ENCODE peak calls at places on chromosomes 7 and 10, in eight cellular contexts. I is mesothelial cell of epicardium; C is activated CD4-positive, alpha-beta T cell treated with anti-CD3 and anti-CD28 coated beads, Interleukin-2, amount 50 U/mL, for 1 hour; A is WTC11; W is NCI-H146; U is NCI-H510A treated with DMSO at 0.1 percent for 48 hours; X is GM04503; H is epithelial cell of esophagus. V is an unnamed sample.

GRCh38 chr7:135859548-135859947 is 110.9 kb upstream of the FAM180A start:
- DNase-seq in U (no peak), A (no peak), W (no peak), H (peak), I (no peak), C (no peak), X (no peak), V (no peak)

GRCh38 chr7:16528520-16528919 is 1.9 kb downstream of the LRRC72 start:
- DNase-seq in A (no peak), U (no peak), X (no peak), I (no peak), W (peak), H (peak), C (no peak), V (no peak)

GRCh38 chr10:131933016-131933694 is 32.3 kb downstream of the PPP2R2D start:
- DNase-seq in H (no peak), U (no peak), C (no peak), W (no peak), I (no peak), A (no peak), X (no peak), V (no peak)

GRCh38 chr10:30587522-30588031 is 42.0 kb downstream of the LYZL2 start:
- DNase-seq in X (no peak), H (peak), C (no peak), I (no peak), A (peak), W (no peak), U (no peak), V (no peak)

GRCh38 chr7:112420236-112420945 is 29.9 kb upstream of the IFRD1 start:
- DNase-seq in C (no peak), A (no peak), I (no peak), H (peak), U (no peak), X (no peak), W (peak), V (no peak)

GRCh38 chr7:133511708-133512107 is 258.8 kb downstream of the EXOC4 start:
- DNase-seq in H (no peak), I (no peak), C (no peak), U (no peak), W (no peak), A (no peak), X (no peak), V (no peak)

GRCh38 chr10:78448994-78449418 is 415.3 kb downstream of the RPS24 start:
- DNase-seq in W (no peak), I (no peak), C (no peak), A (no peak), U (no peak), X (no peak), H (no peak), V (no peak)

GRCh38 chr10:29039659-29040309 is 249.1 kb upstream of the LYZL1 start:
- DNase-seq in C (no peak), I (no peak), H (no peak), X (peak), A (no peak), W (no peak), U (no peak), V (no peak)

GRCh38 chr7:80589561-80590083 is 48.8 kb upstream of the CD36 start:
- DNase-seq in A (no peak), H (no peak), I (no peak), X (no peak), U (no peak), C (no peak), W (no peak), V (no peak)

GRCh38 chr7:13327669-13328068 is 640.2 kb downstream of the ARL4A start:
- DNase-seq in C (no peak), W (no peak), I (no peak), X (no peak), A (no peak), U (no peak), H (no peak), V (no peak)

GRCh38 chr10:5442056-5442989 is 30.0 kb downstream of the NET1 start:
- DNase-seq in W (peak), X (no peak), C (peak), I (no peak), A (no peak), U (peak), H (peak), V (no peak)

GRCh38 chr10:72784551-72785421 is 92.8 kb downstream of the MCU start:
- DNase-seq in X (peak), W (no peak), U (no peak), H (peak), I (peak), C (no peak), A (peak), V (no peak)

GRCh38 chr7:50735327-50735726 is 47.4 kb downstream of the GRB10 start:
- DNase-seq in X (no peak), C (no peak), U (no peak), W (no peak), H (no peak), I (no peak), A (no peak), V (no peak)

GRCh38 chr7:73613954-73614735 is 10.2 kb downstream of the MLXIPL start:
- DNase-seq in I (no peak), X (no peak), H (peak), W (no peak), A (no peak), U (no peak), C (no peak), V (no peak)

GRCh38 chr7:48052748-48053147 is 17.4 kb downstream of the C7orf57 start:
- DNase-seq in A (no peak), W (no peak), I (no peak), H (peak), C (no peak), X (no peak), U (no peak), V (no peak)

GRCh38 chr10:24824124-24824523 is 100.4 kb upstream of the ARHGAP21 start:
- DNase-seq in X (no peak), H (peak), A (no peak), W (no peak), I (no peak), U (no peak), C (no peak), V (no peak)

GRCh38 chr7:114765331-114766125 is 156.4 kb upstream of the MDFIC start:
- DNase-seq in X (no peak), U (no peak), W (no peak), H (peak), C (no peak), A (no peak), I (no peak), V (no peak)

GRCh38 chr7:120740348-120740747 is 117.6 kb downstream of the TSPAN12 start:
- DNase-seq in W (peak), I (no peak), H (no peak), A (no peak), C (no peak), X (no peak), U (peak), V (no peak)

GRCh38 chr7:4246536-4246935 is 435.6 kb upstream of the FOXK1 start:
- DNase-seq in A (no peak), X (no peak), I (no peak), C (no peak), U (no peak), W (no peak), H (no peak), V (no peak)

GRCh38 chr7:43562383-43562782 is 20.5 kb upstream of the STK17A start:
- DNase-seq in W (no peak), I (no peak), H (no peak), X (no peak), A (no peak), C (no peak), U (no peak), V (no peak)

GRCh38 chr7:127365164-127365956 is 27.1 kb downstream of the ZNF800 start:
- DNase-seq in X (no peak), A (no peak), H (no peak), C (no peak), I (no peak), W (no peak), U (no peak), V (no peak)

GRCh38 chr10:61284222-61284890 is 168.8 kb downstream of the TMEM26 start:
- DNase-seq in I (no peak), H (peak), X (no peak), C (no peak), W (peak), A (no peak), U (peak), V (no peak)

GRCh38 chr7:155293721-155294642 is 3.7 kb upstream of the INSIG1 start:
- DNase-seq in H (no peak), C (no peak), X (no peak), I (no peak), U (no peak), A (no peak), W (no peak), V (no peak)

GRCh38 chr7:6579446-6579845 is 2.2 kb downstream of the ZDHHC4 start:
- DNase-seq in U (no peak), C (no peak), I (no peak), H (no peak), W (no peak), X (no peak), A (no peak), V (no peak)

GRCh38 chr10:114470956-114471905 is 66.9 kb upstream of the AFAP1L2 start:
- DNase-seq in C (peak), I (peak), X (no peak), W (peak), A (peak), H (peak), U (peak), V (peak)

GRCh38 chr7:113796557-113796956 is 122.3 kb downstream of the PPP1R3A start:
- DNase-seq in U (peak), H (peak), W (no peak), X (peak), I (no peak), C (no peak), A (no peak), V (no peak)

GRCh38 chr7:36198854-36199266 is 45.8 kb downstream of the EEPD1 start:
- DNase-seq in I (no peak), C (no peak), W (no peak), X (no peak), A (no peak), U (no peak), H (no peak), V (no peak)

GRCh38 chr7:34165927-34166550 is 260.7 kb downstream of the BMPER start:
- DNase-seq in C (no peak), A (no peak), W (peak), X (no peak), I (no peak), H (peak), U (peak), V (no peak)

GRCh38 chr7:136993377-136993776 is 124.9 kb downstream of the CHRM2 start:
- DNase-seq in U (no peak), H (no peak), C (no peak), A (no peak), X (no peak), I (no peak), W (no peak), V (no peak)

GRCh38 chr10:126064512-126064911 is 168.1 kb downstream of the FANK1 start:
- DNase-seq in W (no peak), A (no peak), U (no peak), C (no peak), I (no peak), X (no peak), H (no peak), V (no peak)

GRCh38 chr10:110208614-110209398 is 1.4 kb downstream of the MXI1 start:
- DNase-seq in W (peak), C (peak), X (no peak), U (no peak), A (no peak), I (no peak), H (peak), V (no peak)

GRCh38 chr7:74007260-74007567 is 20.8 kb upstream of the ELN start:
- DNase-seq in I (no peak), U (no peak), C (no peak), X (no peak), A (no peak), H (no peak), W (no peak), V (no peak)

GRCh38 chr7:12716722-12717121 is 29.3 kb downstream of the ARL4A start:
- DNase-seq in C (no peak), U (no peak), X (no peak), W (no peak), A (no peak), I (no peak), H (no peak), V (no peak)

GRCh38 chr7:132108553-132108952 is 467.7 kb downstream of the PLXNA4 start:
- DNase-seq in A (no peak), W (no peak), C (no peak), U (no peak), X (no peak), I (no peak), H (no peak), V (no peak)

GRCh38 chr10:7408494-7409044 is 2.3 kb downstream of the SFMBT2 start:
- DNase-seq in I (peak), C (peak), A (peak), X (no peak), H (no peak), U (no peak), W (no peak), V (peak)

GRCh38 chr7:29167721-29168120 is 21.4 kb upstream of the CPVL start:
- DNase-seq in I (no peak), U (no peak), X (no peak), W (no peak), C (no peak), H (no peak), A (no peak), V (no peak)

GRCh38 chr10:43202224-43202656 is 64.0 kb downstream of the CSGALNACT2 start:
- DNase-seq in C (peak), I (peak), X (no peak), U (no peak), A (peak), H (peak), W (peak), V (peak)

GRCh38 chr10:98569878-98570277 is 123.1 kb upstream of the HPS1 start:
- DNase-seq in H (no peak), X (no peak), W (no peak), U (no peak), I (no peak), A (no peak), C (no peak), V (no peak)

GRCh38 chr7:18619311-18619710 is 123.8 kb downstream of the HDAC9 start:
- DNase-seq in A (no peak), C (no peak), X (no peak), I (no peak), W (no peak), U (no peak), H (no peak), V (no peak)

V was measured in naive thymus-derived CD4-positive, alpha-beta T cell.